ENCODE peak calls at places on chromosomes 11 and 22, in seven cellular contexts. One of them, this sample, is unnamed.
A peak's percentile ranks its signal among the peaks of the same experiment; 100 is the strongest.

GRCh38 chr11:19524171-19524671 is 188.4 kb upstream of the NAV2 start:
- DNase-seq in IMR-90: peak; percentile 8
- DNase-seq in H9: no peak
- DNase-seq in H1: no peak
- DNase-seq in mesendoderm: peak; percentile 38
- DNase-seq in neuronal stem cell: no peak
- DNase-seq in trophoblast cell: peak; percentile 96
- DNase-seq in this sample: peak; percentile 49

GRCh38 chr11:2293396-2294339 is 8.1 kb downstream of the C11orf21 start:
- DNase-seq in IMR-90: no peak
- DNase-seq in H9: peak; percentile 45
- DNase-seq in H1: peak; percentile 45
- DNase-seq in mesendoderm: no peak
- DNase-seq in neuronal stem cell: no peak
- DNase-seq in trophoblast cell: peak; percentile 83
- DNase-seq in this sample: no peak

GRCh38 chr11:119316017-119316728 is 757 bp downstream of the MCAM start:
- DNase-seq in IMR-90: no peak
- DNase-seq in H9: no peak
- DNase-seq in H1: no peak
- DNase-seq in mesendoderm: no peak
- DNase-seq in neuronal stem cell: no peak
- DNase-seq in trophoblast cell: peak; percentile 43
- DNase-seq in this sample: peak; percentile 32

GRCh38 chr11:28339488-28339887 is 231.3 kb downstream of the METTL15 start:
- DNase-seq in IMR-90: no peak
- DNase-seq in H9: no peak
- DNase-seq in H1: no peak
- DNase-seq in mesendoderm: no peak
- DNase-seq in neuronal stem cell: no peak
- DNase-seq in trophoblast cell: no peak
- DNase-seq in this sample: no peak

GRCh38 chr11:87007938-87008337 is 29.8 kb upstream of the TMEM135 start:
- DNase-seq in IMR-90: peak; percentile 55
- DNase-seq in H9: no peak
- DNase-seq in H1: no peak
- DNase-seq in mesendoderm: no peak
- DNase-seq in neuronal stem cell: no peak
- DNase-seq in trophoblast cell: no peak
- DNase-seq in this sample: no peak

GRCh38 chr11:120527111-120527748 is 15.7 kb downstream of the GRIK4 start:
- DNase-seq in IMR-90: peak; percentile 57
- DNase-seq in H9: peak; percentile 96
- DNase-seq in H1: peak; percentile 87
- DNase-seq in mesendoderm: peak; percentile 83
- DNase-seq in neuronal stem cell: no peak
- DNase-seq in trophoblast cell: no peak
- DNase-seq in this sample: no peak

GRCh38 chr22:46002757-46003270 is 25.9 kb upstream of the WNT7B start:
- DNase-seq in IMR-90: peak; percentile 56
- DNase-seq in H9: no peak
- DNase-seq in H1: no peak
- DNase-seq in mesendoderm: peak; percentile 78
- DNase-seq in neuronal stem cell: no peak
- DNase-seq in trophoblast cell: no peak
- DNase-seq in this sample: peak; percentile 78

GRCh38 chr22:17746916-17747315 is 27.4 kb downstream of the BID start:
- DNase-seq in IMR-90: no peak
- DNase-seq in H9: no peak
- DNase-seq in H1: no peak
- DNase-seq in mesendoderm: no peak
- DNase-seq in neuronal stem cell: no peak
- DNase-seq in trophoblast cell: no peak
- DNase-seq in this sample: no peak

GRCh38 chr11:65448418-65449196 is 26.0 kb downstream of the NEAT1 start:
- DNase-seq in IMR-90: peak; percentile 64
- DNase-seq in H9: peak; percentile 66
- DNase-seq in H1: no peak
- DNase-seq in mesendoderm: peak; percentile 82
- DNase-seq in neuronal stem cell: no peak
- DNase-seq in trophoblast cell: peak; percentile 76
- DNase-seq in this sample: peak; percentile 94

GRCh38 chr11:30568933-30569332 is 17.2 kb downstream of the MPPED2 start:
- DNase-seq in IMR-90: no peak
- DNase-seq in H9: no peak
- DNase-seq in H1: no peak
- DNase-seq in mesendoderm: no peak
- DNase-seq in neuronal stem cell: no peak
- DNase-seq in trophoblast cell: no peak
- DNase-seq in this sample: no peak
- H2BK5ac ChIP-seq in IMR-90: no peak overlapping the region
- H2BK5ac ChIP-seq in H9: no peak overlapping the region
- H2BK5ac ChIP-seq in H1: no peak overlapping the region
- H2BK5ac ChIP-seq in mesendoderm: no peak overlapping the region
- H2BK5ac ChIP-seq in neuronal stem cell: no peak overlapping the region
- H2BK5ac ChIP-seq in trophoblast cell: no peak overlapping the region
- H2BK5ac ChIP-seq in this sample: no peak overlapping the region

GRCh38 chr11:35104655-35105054 is 34.3 kb upstream of the CD44 start:
- DNase-seq in IMR-90: no peak
- DNase-seq in H9: no peak
- DNase-seq in H1: no peak
- DNase-seq in mesendoderm: no peak
- DNase-seq in neuronal stem cell: no peak
- DNase-seq in trophoblast cell: peak; percentile 32
- DNase-seq in this sample: no peak
- H2BK5ac ChIP-seq in IMR-90: no peak overlapping the region
- H2BK5ac ChIP-seq in H9: no peak overlapping the region
- H2BK5ac ChIP-seq in H1: no peak overlapping the region
- H2BK5ac ChIP-seq in mesendoderm: no peak overlapping the region
- H2BK5ac ChIP-seq in neuronal stem cell: no peak overlapping the region
- H2BK5ac ChIP-seq in trophoblast cell: no peak overlapping the region
- H2BK5ac ChIP-seq in this sample: no peak overlapping the region

GRCh38 chr22:43206515-43207161 is 19.7 kb upstream of the TTLL12 start:
- DNase-seq in IMR-90: no peak
- DNase-seq in H9: no peak
- DNase-seq in H1: no peak
- DNase-seq in mesendoderm: no peak
- DNase-seq in neuronal stem cell: no peak
- DNase-seq in trophoblast cell: no peak
- DNase-seq in this sample: no peak
- H2BK5ac ChIP-seq in IMR-90: no peak overlapping the region
- H2BK5ac ChIP-seq in H9: no peak overlapping the region
- H2BK5ac ChIP-seq in H1: peak overlapping the region; percentile 24
- H2BK5ac ChIP-seq in mesendoderm: no peak overlapping the region
- H2BK5ac ChIP-seq in neuronal stem cell: peak overlapping the region; percentile 49
- H2BK5ac ChIP-seq in trophoblast cell: no peak overlapping the region
- H2BK5ac ChIP-seq in this sample: no peak overlapping the region

GRCh38 chr11:100469835-100470234 is 217.3 kb upstream of the ARHGAP42 start:
- DNase-seq in IMR-90: no peak
- DNase-seq in H9: no peak
- DNase-seq in H1: no peak
- DNase-seq in mesendoderm: peak; percentile 4
- DNase-seq in neuronal stem cell: no peak
- DNase-seq in trophoblast cell: no peak
- DNase-seq in this sample: no peak
- H2BK5ac ChIP-seq in IMR-90: no peak overlapping the region
- H2BK5ac ChIP-seq in H9: no peak overlapping the region
- H2BK5ac ChIP-seq in H1: no peak overlapping the region
- H2BK5ac ChIP-seq in mesendoderm: no peak overlapping the region
- H2BK5ac ChIP-seq in neuronal stem cell: no peak overlapping the region
- H2BK5ac ChIP-seq in trophoblast cell: no peak overlapping the region
- H2BK5ac ChIP-seq in this sample: no peak overlapping the region

DNA sequence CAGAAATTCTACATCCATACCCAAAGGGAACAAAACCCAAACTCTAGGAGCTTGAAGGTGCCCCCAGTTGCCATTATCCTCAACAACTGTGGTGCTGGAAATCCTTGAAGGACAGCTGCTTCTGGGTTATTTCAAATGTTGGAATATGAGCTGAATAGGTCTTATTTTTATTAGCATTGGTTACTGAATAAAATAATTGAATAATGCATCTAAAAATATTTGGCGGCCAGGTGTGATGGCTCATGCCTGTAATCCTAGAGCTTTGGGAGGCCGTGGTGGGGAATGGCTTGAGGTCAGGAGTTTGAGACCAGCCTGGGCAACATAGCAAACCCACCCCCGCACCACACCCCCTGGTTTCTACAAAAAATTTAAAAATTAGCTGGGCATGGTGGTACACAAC is 10.9 kb downstream of the PAMR1 start:
- DNase-seq in IMR-90: no peak
- DNase-seq in H9: no peak
- DNase-seq in H1: no peak
- DNase-seq in mesendoderm: no peak
- DNase-seq in neuronal stem cell: no peak
- DNase-seq in trophoblast cell: no peak
- DNase-seq in this sample: no peak
- H2BK5ac ChIP-seq in IMR-90: no peak overlapping the region
- H2BK5ac ChIP-seq in H9: no peak overlapping the region
- H2BK5ac ChIP-seq in H1: no peak overlapping the region
- H2BK5ac ChIP-seq in mesendoderm: no peak overlapping the region
- H2BK5ac ChIP-seq in neuronal stem cell: no peak overlapping the region
- H2BK5ac ChIP-seq in trophoblast cell: no peak overlapping the region
- H2BK5ac ChIP-seq in this sample: no peak overlapping the region